ENCODE peak calls at places on chromosomes 2 and 18, in ten cellular contexts. K is ovary, M is A549, U is cardiac muscle cell, S is astrocyte of the cerebellum, R is nephron progenitor cell, L is bronchial epithelial cell, W is endothelial cell, Z is OCI-LY7, D is cardiac fibroblast. E is an unnamed sample.
A peak's percentile ranks its signal among the peaks of the same experiment; 100 is the strongest.

GRCh38 chr18:76495435-76496199 is 575 bp upstream of the ZNF516 start:
- DNase-seq in K (peak; percentile 50), M (peak; percentile 7), U (peak; percentile 54), S (no peak), R (peak; percentile 59), L (no peak), W (peak; percentile 58), Z (peak; percentile 72), D (peak; percentile 47), E (no peak)

GRCh38 chr2:235390108-235390815 is 103.6 kb upstream of the AGAP1 start:
- DNase-seq in K (no peak), M (no peak), U (no peak), S (no peak), R (no peak), L (peak; percentile 67), W (no peak), Z (peak; percentile 68), D (no peak), E (peak; percentile 83)

GRCh38 chr2:9087151-9087681 is 83.7 kb upstream of the MBOAT2 start:
- DNase-seq in K (no peak), M (no peak), U (no peak), S (no peak), R (no peak), L (no peak), W (no peak), Z (no peak), D (no peak), E (no peak)

GRCh38 chr2:235594041-235594440 is 100.2 kb downstream of the AGAP1 start:
- DNase-seq in K (no peak), M (peak; percentile 35), U (peak; percentile 83), S (peak; percentile 79), R (no peak), L (peak; percentile 71), W (no peak), Z (peak; percentile 68), D (peak; percentile 94), E (no peak)

GRCh38 chr18:72555101-72555500 is 11.0 kb upstream of the CBLN2 start:
- DNase-seq in K (no peak), M (no peak), U (no peak), S (no peak), R (no peak), L (no peak), W (no peak), Z (no peak), D (no peak), E (no peak)

GRCh38 chr2:173571021-173571821 is 216.5 kb downstream of the CDCA7 start:
- DNase-seq in K (no peak), M (peak; percentile 62), U (peak; percentile 52), S (peak; percentile 24), R (peak; percentile 17), L (peak; percentile 59), W (peak; percentile 11), Z (peak; percentile 50), D (peak; percentile 60), E (no peak)

GRCh38 chr2:193521523-193521922 is 1326.8 kb upstream of the TMEFF2 start:
- DNase-seq in K (no peak), M (no peak), U (no peak), S (no peak), R (no peak), L (no peak), W (no peak), Z (no peak), D (no peak), E (no peak)

GRCh38 chr2:100857915-100858314 is 38.0 kb downstream of the NPAS2 start:
- DNase-seq in K (no peak), M (no peak), U (no peak), S (no peak), R (no peak), L (peak; percentile 62), W (no peak), Z (no peak), D (peak; percentile 71), E (no peak)

GRCh38 chr2:231100990-231101389 is 23.9 kb downstream of the HTR2B start:
- DNase-seq in K (no peak), M (no peak), U (no peak), S (no peak), R (no peak), L (no peak), W (no peak), Z (no peak), D (no peak), E (no peak)

GRCh38 chr2:231094671-231095346 is 30.0 kb downstream of the HTR2B start:
- DNase-seq in K (no peak), M (no peak), U (no peak), S (no peak), R (no peak), L (no peak), W (no peak), Z (no peak), D (no peak), E (no peak)

GRCh38 chr2:231102772-231103171 is 22.1 kb downstream of the HTR2B start:
- DNase-seq in K (no peak), M (no peak), U (no peak), S (no peak), R (no peak), L (peak; percentile 19), W (no peak), Z (no peak), D (peak; percentile 17), E (no peak)

GRCh38 chr2:231104115-231104713 is 20.6 kb downstream of the HTR2B start:
- DNase-seq in K (peak; percentile 43), M (peak; percentile 21), U (peak; percentile 57), S (peak; percentile 63), R (peak; percentile 65), L (peak; percentile 56), W (peak; percentile 62), Z (peak; percentile 64), D (peak; percentile 83), E (peak; percentile 41)

DNA sequence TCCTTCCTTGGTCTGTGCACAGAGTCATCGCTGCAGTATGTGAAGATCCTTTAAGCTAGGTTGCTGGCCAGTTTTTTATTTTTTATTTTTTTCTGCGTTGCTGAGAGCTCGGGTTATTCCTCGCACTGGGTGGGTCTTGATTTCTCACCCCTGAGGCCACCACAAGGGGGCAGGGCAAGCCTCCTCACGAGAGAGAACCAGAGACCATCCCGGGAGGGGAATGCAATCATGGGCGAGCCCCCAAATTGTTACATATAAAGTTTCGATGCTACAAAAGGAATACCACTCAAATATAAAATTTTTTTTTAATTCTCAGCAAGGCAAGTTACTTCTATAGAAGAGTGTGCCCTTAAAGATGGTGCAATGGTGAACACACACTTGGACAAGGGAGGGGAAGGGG is 24.9 kb downstream of the HTR2B start:
- DNase-seq in K (no peak), M (no peak), U (peak; percentile 4), S (no peak), R (peak; percentile 32), L (no peak), W (peak; percentile 10), Z (peak; percentile 20), D (peak; percentile 9), E (peak; percentile 34)
- TF ChIP-seq CTCF in K (no peak), M (peak; percentile 43), U (no peak), S (no peak), R (no peak), L (no peak), W (no peak), Z (peak; percentile 44), D (no peak), E (no peak)

GRCh38 chr2:205902899-205903236 is 183.1 kb downstream of the INO80D start:
- DNase-seq in K (no peak), M (no peak), U (no peak), S (no peak), R (no peak), L (no peak), W (no peak), Z (no peak), D (no peak), E (no peak)

GRCh38 chr2:205902041-205902898 is 183.7 kb downstream of the INO80D start:
- DNase-seq in K (no peak), M (no peak), U (no peak), S (no peak), R (no peak), L (peak; percentile 46), W (no peak), Z (no peak), D (no peak), E (no peak)

GRCh38 chr2:205906419-205906818 is 179.6 kb downstream of the INO80D start:
- DNase-seq in K (no peak), M (no peak), U (no peak), S (no peak), R (no peak), L (no peak), W (no peak), Z (no peak), D (no peak), E (no peak)

GRCh38 chr2:205904873-205905272 is 181.1 kb downstream of the INO80D start:
- DNase-seq in K (no peak), M (no peak), U (no peak), S (no peak), R (no peak), L (no peak), W (no peak), Z (no peak), D (no peak), E (no peak)

DNA sequence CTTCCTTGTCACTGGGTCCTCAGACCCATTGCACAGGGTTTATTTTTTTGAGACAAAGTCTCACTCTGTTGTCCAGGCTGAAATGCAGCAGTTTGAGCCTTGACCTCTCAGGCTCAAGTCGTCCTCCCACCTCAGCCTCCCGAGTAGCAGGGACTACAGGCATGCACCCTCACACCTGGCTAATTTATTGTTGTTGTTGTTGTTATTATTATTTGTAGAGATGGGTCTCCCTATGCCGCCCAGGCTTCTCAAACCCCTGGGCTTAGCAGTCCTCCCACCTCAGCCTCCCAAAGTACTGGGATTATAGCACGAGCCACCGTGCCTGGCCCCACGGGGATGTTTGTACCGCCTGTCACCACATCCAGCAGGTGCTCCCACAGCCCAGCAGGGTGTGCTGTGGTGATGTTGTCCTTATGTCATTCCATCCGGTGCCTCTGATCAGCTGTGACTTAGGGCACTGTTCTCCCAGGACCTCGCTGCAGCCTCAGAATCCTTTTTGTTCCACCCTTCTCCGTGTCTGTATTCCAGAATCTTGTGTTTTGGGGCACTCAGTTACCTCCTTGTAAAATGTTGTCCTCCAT is 182.3 kb downstream of the INO80D start:
- DNase-seq in K (no peak), M (peak; percentile 29), U (peak; percentile 24), S (no peak), R (peak; percentile 23), L (peak; percentile 5), W (peak; percentile 48), Z (peak; percentile 39), D (no peak), E (peak; percentile 19)
- TF ChIP-seq CTCF in K (no peak), M (peak; percentile 46), U (peak; percentile 10), S (no peak), R (peak; percentile 36), L (peak; percentile 51), W (peak; percentile 49), Z (peak; percentile 63), D (peak; percentile 30), E (peak; percentile 58)

DNA sequence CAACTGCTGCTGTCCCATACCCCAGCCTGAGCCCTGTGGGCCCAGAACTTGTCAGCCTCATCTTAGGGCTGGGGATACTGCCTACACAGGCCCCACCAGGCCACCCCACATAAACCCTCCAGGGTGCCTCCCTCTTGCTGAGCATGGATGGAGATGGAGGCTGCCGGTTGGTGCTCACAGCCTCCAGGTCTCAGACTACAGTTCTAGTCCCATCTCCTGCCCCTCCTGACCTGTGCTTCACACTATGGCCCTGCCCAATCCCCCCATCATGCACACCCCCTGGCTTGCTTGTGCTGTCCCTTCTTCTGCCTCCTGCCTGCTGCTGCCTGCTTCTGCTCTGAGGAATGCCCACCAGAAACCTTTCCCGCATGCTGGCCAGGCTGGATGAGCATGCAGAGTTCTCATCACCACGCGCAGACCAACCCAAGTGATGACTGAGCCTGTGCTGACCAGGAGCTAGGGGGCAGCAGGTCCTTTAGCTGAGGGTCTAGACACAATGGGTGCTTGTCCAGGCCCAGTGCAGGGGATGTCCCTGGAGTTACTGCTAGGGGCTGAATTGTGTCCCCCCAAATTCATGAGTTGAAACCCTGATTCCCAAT is 138.4 kb upstream of the HS6ST1 start:
- DNase-seq in K (no peak), M (no peak), U (no peak), S (no peak), R (no peak), L (no peak), W (no peak), Z (no peak), D (no peak), E (no peak)
- TF ChIP-seq CTCF in K (no peak), M (no peak), U (no peak), S (no peak), R (no peak), L (no peak), W (no peak), Z (no peak), D (no peak), E (no peak)

GRCh38 chr2:219460424-219460926 is 25.8 kb downstream of the SPEG start:
- DNase-seq in K (peak; percentile 75), M (no peak), U (peak; percentile 96), S (no peak), R (peak; percentile 76), L (no peak), W (no peak), Z (no peak), D (peak; percentile 92), E (no peak)

GRCh38 chr2:219458996-219459395 is 24.4 kb downstream of the SPEG start:
- DNase-seq in K (peak; percentile 9), M (no peak), U (no peak), S (no peak), R (no peak), L (no peak), W (no peak), Z (no peak), D (no peak), E (no peak)

GRCh38 chr2:219455635-219456034 is 21.0 kb downstream of the SPEG start:
- DNase-seq in K (no peak), M (no peak), U (no peak), S (no peak), R (no peak), L (no peak), W (no peak), Z (peak; percentile 11), D (no peak), E (no peak)

GRCh38 chr2:219459460-219460311 is 25.0 kb downstream of the SPEG start:
- DNase-seq in K (peak; percentile 59), M (peak; percentile 75), U (peak; percentile 88), S (no peak), R (peak; percentile 87), L (peak; percentile 17), W (peak; percentile 80), Z (peak; percentile 55), D (peak; percentile 72), E (peak; percentile 44)

GRCh38 chr2:219457784-219458369 is 23.2 kb downstream of the SPEG start:
- DNase-seq in K (no peak), M (no peak), U (peak; percentile 40), S (no peak), R (no peak), L (peak; percentile 65), W (no peak), Z (peak; percentile 60), D (no peak), E (peak; percentile 20)
- TF ChIP-seq CTCF in K (no peak), M (no peak), U (no peak), S (no peak), R (no peak), L (peak; percentile 13), W (no peak), Z (peak; percentile 70), D (no peak), E (peak; percentile 53)

E was measured in DND-41.